ENCODE peak calls at places on chromosomes 12 and 14, in nine cellular contexts. E is choroid plexus epithelial cell, U is endothelial cell, S is breast epithelium, L is AG10803, J is astrocyte of the cerebellum, Q is astrocyte, K is HL-60, Z is nephron progenitor cell. V is an unnamed sample.

GRCh38 chr14:55850803-55851202 is 267.4 kb upstream of the PELI2 start:
- DNase-seq in E (peak), U (no peak), S (no peak), L (peak), J (no peak), Q (peak), K (no peak), Z (no peak), V (no peak)

GRCh38 chr12:30417697-30418231 is 277.9 kb downstream of the IPO8 start:
- DNase-seq in E (peak), U (no peak), S (no peak), L (peak), J (peak), Q (peak), K (no peak), Z (no peak), V (no peak)

GRCh38 chr12:93484315-93484981 is 17.1 kb downstream of the MRPL42 start:
- DNase-seq in E (peak), U (no peak), S (no peak), L (peak), J (no peak), Q (no peak), K (no peak), Z (no peak), V (no peak)

GRCh38 chr12:30692470-30692869 is 3.2 kb downstream of the IPO8 start:
- DNase-seq in E (peak), U (no peak), S (no peak), L (peak), J (no peak), Q (peak), K (no peak), Z (no peak), V (no peak)

GRCh38 chr12:50612882-50613281 is 108.1 kb downstream of the DIP2B start:
- DNase-seq in E (peak), U (no peak), S (no peak), L (no peak), J (no peak), Q (no peak), K (no peak), Z (no peak), V (no peak)

GRCh38 chr12:67069451-67070306 is 199.5 kb upstream of the CAND1 start:
- DNase-seq in E (no peak), U (peak), S (no peak), L (no peak), J (no peak), Q (no peak), K (peak), Z (peak), V (no peak)

GRCh38 chr12:53739285-53740129 is 12.3 kb upstream of the CALCOCO1 start:
- DNase-seq in E (peak), U (no peak), S (no peak), L (peak), J (no peak), Q (no peak), K (no peak), Z (peak), V (no peak)

GRCh38 chr12:41967668-41968649 is 176.7 kb downstream of the GXYLT1 start:
- DNase-seq in E (peak), U (no peak), S (no peak), L (no peak), J (peak), Q (peak), K (no peak), Z (peak), V (peak)

GRCh38 chr12:7064516-7064915 is 4.0 kb downstream of the C1S start:
- DNase-seq in E (no peak), U (no peak), S (no peak), L (no peak), J (no peak), Q (no peak), K (no peak), Z (no peak), V (no peak)

GRCh38 chr12:132285991-132286681 is 43.3 kb downstream of the GALNT9 start:
- DNase-seq in E (peak), U (peak), S (peak), L (peak), J (no peak), Q (peak), K (no peak), Z (peak), V (peak)

GRCh38 chr12:52735106-52735505 is 31.8 kb upstream of the KRT77 start:
- DNase-seq in E (no peak), U (no peak), S (no peak), L (no peak), J (no peak), Q (no peak), K (no peak), Z (no peak), V (no peak)

GRCh38 chr12:34405286-34406227 is 383.3 kb downstream of the ALG10 start:
- DNase-seq in E (no peak), U (peak), S (peak), L (no peak), J (no peak), Q (no peak), K (no peak), Z (no peak), V (no peak)

GRCh38 chr12:68264864-68265256 is 11.5 kb upstream of the IL22 start:
- DNase-seq in E (peak), U (no peak), S (no peak), L (peak), J (peak), Q (peak), K (no peak), Z (no peak), V (no peak)

GRCh38 chr12:89840162-89840922 is 131.7 kb upstream of the ATP2B1 start:
- DNase-seq in E (peak), U (no peak), S (no peak), L (peak), J (no peak), Q (no peak), K (peak), Z (no peak), V (no peak)

GRCh38 chr14:104320611-104321086 is 182.3 kb downstream of the KIF26A start:
- DNase-seq in E (no peak), U (peak), S (peak), L (no peak), J (no peak), Q (no peak), K (no peak), Z (no peak), V (no peak)

GRCh38 chr12:52211716-52212585 is 20.1 kb upstream of the KRT80 start:
- DNase-seq in E (no peak), U (no peak), S (peak), L (no peak), J (no peak), Q (no peak), K (no peak), Z (no peak), V (no peak)

GRCh38 chr12:89345830-89346740 is 6.2 kb downstream of the DUSP6 start:
- DNase-seq in E (peak), U (peak), S (no peak), L (peak), J (no peak), Q (peak), K (peak), Z (peak), V (no peak)

GRCh38 chr12:54395545-54395944 is 11.0 kb upstream of the ZNF385A start:
- DNase-seq in E (no peak), U (no peak), S (no peak), L (no peak), J (no peak), Q (no peak), K (no peak), Z (no peak), V (no peak)

GRCh38 chr12:55831407-55831880 is 2.1 kb upstream of the DNAJC14 start:
- DNase-seq in E (no peak), U (no peak), S (no peak), L (no peak), J (no peak), Q (no peak), K (no peak), Z (no peak), V (no peak)

GRCh38 chr12:58310828-58311273 is 369.5 kb downstream of the ATP23 start:
- DNase-seq in E (peak), U (no peak), S (no peak), L (peak), J (peak), Q (peak), K (no peak), Z (no peak), V (no peak)

GRCh38 chr12:6614513-6615177 is 7.5 kb upstream of the CHD4 start:
- DNase-seq in E (no peak), U (no peak), S (no peak), L (no peak), J (no peak), Q (no peak), K (no peak), Z (no peak), V (no peak)

GRCh38 chr12:111643428-111643826 is 42.3 kb downstream of the BRAP start:
- DNase-seq in E (peak), U (no peak), S (no peak), L (no peak), J (no peak), Q (peak), K (no peak), Z (no peak), V (no peak)

GRCh38 chr12:128259556-128260070 is 7.4 kb upstream of the TMEM132C start:
- DNase-seq in E (peak), U (no peak), S (no peak), L (no peak), J (no peak), Q (no peak), K (no peak), Z (peak), V (peak)

GRCh38 chr14:50333010-50333409 is 20.9 kb downstream of the DMAC2L start:
- DNase-seq in E (peak), U (no peak), S (no peak), L (peak), J (no peak), Q (peak), K (peak), Z (no peak), V (no peak)

GRCh38 chr12:122203968-122204828 is 689 bp downstream of the B3GNT4 start:
- DNase-seq in E (no peak), U (no peak), S (peak), L (no peak), J (no peak), Q (no peak), K (no peak), Z (peak), V (no peak)

GRCh38 chr12:26187014-26187413 is 8.4 kb upstream of the SSPN start:
- DNase-seq in E (no peak), U (no peak), S (no peak), L (no peak), J (no peak), Q (no peak), K (no peak), Z (no peak), V (no peak)

GRCh38 chr12:26188132-26188531 is 7.2 kb upstream of the SSPN start:
- DNase-seq in E (peak), U (no peak), S (no peak), L (peak), J (peak), Q (peak), K (no peak), Z (no peak), V (no peak)

GRCh38 chr12:26185532-26186320 is 9.6 kb upstream of the SSPN start:
- DNase-seq in E (no peak), U (no peak), S (no peak), L (no peak), J (no peak), Q (no peak), K (no peak), Z (no peak), V (no peak)

GRCh38 chr12:26188641-26189040 is 6.7 kb upstream of the SSPN start:
- DNase-seq in E (peak), U (no peak), S (no peak), L (peak), J (no peak), Q (peak), K (no peak), Z (no peak), V (no peak)

DNA sequence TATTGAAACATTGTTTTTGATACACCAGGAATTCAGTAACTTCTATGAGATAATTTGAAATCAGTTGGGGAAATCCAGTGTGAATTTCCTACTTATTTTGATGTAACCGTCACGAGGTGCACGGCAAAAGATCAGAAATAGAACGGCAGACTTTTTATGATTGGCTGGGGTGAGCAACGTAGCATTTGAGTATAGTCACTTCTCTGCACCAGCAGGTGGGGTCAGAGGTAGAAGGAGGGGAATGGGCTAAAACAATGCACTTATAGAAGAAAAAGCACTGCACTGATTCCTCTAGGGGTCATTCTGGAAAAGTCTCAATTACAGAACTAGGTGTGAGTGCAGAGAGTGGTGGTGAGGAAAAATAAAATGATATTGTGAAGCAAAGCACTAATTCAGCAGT is 7.9 kb upstream of the SSPN start:
- DNase-seq in E (no peak), U (no peak), S (no peak), L (no peak), J (no peak), Q (no peak), K (no peak), Z (no peak), V (no peak)
- TF ChIP-seq CTCF in E (peak), U (no peak), S (no peak), L (no peak), J (peak), Q (no peak), K (no peak), Z (no peak), V (no peak)

DNA sequence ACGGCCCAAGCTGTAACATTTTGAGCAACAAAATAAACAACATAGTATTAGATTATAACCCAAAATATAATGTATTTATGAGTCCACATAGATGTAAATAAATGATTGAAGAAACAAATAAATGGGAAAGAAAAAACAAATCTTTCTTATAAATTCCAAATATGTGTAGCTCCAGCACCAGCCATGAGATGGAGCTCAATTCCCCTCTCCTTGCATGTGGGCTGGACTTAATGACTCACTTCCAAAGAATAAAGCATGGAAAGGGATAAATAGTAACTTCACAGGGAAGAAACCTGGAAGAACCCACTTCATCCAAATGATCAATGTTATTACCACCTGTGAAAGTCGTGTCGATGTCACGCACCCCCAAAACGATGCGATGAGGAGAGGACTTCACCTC is 158.8 kb downstream of the RPAP3 start:
- DNase-seq in E (peak), U (peak), S (no peak), L (peak), J (no peak), Q (peak), K (no peak), Z (no peak), V (no peak)
- TF ChIP-seq CTCF in E (peak), U (no peak), S (no peak), L (peak), J (peak), Q (peak), K (no peak), Z (no peak), V (no peak)

DNA sequence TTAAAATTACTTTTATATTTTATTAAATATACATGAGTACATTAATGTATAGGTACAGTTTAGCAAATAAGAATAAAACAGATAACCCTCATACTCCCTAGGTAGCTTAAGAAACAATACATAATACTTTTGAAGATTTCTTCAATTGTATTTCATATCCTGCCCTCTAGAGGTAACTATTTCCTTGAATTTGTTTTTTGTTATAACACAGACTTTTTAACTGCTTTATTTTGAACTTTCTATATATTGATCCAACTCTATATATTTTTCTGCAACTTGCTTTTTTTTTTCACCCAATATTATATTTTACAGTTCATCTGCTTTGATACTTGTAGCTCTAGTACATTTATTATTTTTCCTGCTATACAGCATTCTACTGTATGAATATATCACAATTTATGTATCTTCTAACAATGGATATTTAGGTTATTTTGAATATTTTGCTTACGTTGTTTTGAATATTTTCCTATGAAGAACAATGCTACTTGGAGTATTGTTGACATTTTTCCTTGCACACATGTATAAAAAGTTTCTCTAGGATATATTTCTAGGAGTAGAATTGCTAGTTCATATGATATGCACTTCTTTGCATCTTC is 72.8 kb upstream of the ABCD2 start:
- DNase-seq in E (peak), U (no peak), S (no peak), L (peak), J (peak), Q (peak), K (no peak), Z (no peak), V (no peak)
- TF ChIP-seq CTCF in E (peak), U (peak), S (no peak), L (peak), J (no peak), Q (peak), K (no peak), Z (peak), V (no peak)

DNA sequence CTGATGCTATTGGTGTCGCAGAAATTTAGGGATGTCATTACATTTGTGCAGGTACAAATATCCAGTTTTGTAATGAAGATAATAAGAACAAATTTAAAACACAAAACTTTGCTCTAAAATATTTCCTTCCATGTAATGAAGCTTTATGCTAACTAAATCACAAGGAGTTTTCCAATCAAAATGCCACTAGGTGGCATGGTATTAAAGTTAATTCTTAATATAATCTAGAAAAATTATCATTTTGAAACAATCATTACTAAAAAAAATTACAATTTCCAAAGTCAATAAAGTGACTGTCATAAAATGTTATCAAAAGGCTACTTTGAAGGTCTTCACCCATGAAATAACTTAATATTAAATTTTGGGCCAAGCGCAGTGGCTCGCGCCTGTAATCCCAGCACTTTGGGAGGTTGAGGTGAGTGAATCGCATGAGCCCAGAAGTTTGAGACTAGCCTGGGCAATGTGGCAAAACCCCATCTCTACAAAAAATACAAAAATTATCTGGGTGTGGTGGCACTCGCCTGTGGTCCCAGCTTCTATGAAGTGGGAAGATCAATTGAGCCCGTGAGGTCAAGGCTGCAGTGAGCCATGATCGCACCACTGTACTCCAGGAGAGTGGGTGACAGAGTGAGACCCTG is 77.4 kb downstream of the KIF21A start:
- DNase-seq in E (no peak), U (no peak), S (no peak), L (no peak), J (no peak), Q (no peak), K (no peak), Z (no peak), V (no peak)
- TF ChIP-seq CTCF in E (peak), U (no peak), S (no peak), L (peak), J (no peak), Q (peak), K (no peak), Z (no peak), V (no peak)

GRCh38 chr12:83758889-83759631 is 1072.4 kb downstream of the TMTC2 start:
- DNase-seq in E (no peak), U (no peak), S (no peak), L (no peak), J (no peak), Q (no peak), K (no peak), Z (no peak), V (no peak)

GRCh38 chr12:83759906-83760305 is 1073.2 kb downstream of the TMTC2 start:
- DNase-seq in E (no peak), U (no peak), S (no peak), L (no peak), J (no peak), Q (no peak), K (no peak), Z (no peak), V (no peak)

GRCh38 chr12:83767723-83768122 is 1081.0 kb downstream of the TMTC2 start:
- DNase-seq in E (no peak), U (no peak), S (no peak), L (no peak), J (no peak), Q (no peak), K (no peak), Z (no peak), V (no peak)

DNA sequence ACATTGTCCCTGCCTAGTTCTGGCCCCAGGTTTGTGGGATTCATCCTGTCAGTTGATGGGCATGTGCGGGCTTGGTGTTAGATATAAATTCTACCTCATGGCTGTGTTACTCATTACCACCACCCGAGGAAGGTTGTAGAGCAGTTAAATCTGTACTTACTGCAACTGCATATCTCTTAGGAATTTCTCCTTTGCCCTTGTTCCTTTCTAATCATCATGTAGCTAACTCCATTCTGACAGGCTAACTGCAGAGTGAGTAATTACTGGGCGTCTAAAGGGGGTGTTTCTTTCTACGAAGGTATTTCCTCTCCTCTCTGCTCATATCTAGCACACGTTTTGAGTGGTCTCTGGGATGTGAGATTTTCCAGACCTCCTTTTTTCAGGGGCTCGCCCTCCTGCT is 1076.7 kb downstream of the TMTC2 start:
- DNase-seq in E (peak), U (no peak), S (no peak), L (no peak), J (no peak), Q (no peak), K (no peak), Z (no peak), V (no peak)
- TF ChIP-seq CTCF in E (no peak), U (no peak), S (no peak), L (no peak), J (no peak), Q (no peak), K (no peak), Z (no peak), V (no peak)

DNA sequence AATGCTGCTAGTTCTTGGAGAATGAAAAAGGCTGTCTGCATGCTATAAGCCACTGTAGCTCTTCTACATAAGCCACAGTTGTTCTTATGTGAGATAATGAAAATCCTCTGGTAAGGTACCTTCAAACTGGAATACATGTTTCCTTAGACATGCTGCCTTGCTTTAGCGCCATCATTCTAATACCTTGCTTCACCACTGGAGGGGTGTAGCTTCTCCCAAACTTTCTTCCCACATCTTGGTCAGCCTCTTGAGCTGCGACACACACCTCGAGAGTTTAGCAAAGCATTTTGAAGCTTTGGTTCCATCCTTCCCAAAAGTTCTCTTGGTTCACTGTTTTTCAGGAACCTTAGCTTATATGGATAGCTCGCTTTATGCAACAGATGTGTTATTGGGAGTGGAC is 69.5 kb downstream of the NKX2-1 start:
- DNase-seq in E (no peak), U (no peak), S (no peak), L (no peak), J (no peak), Q (no peak), K (no peak), Z (no peak), V (no peak)
- TF ChIP-seq CTCF in E (no peak), U (no peak), S (no peak), L (no peak), J (no peak), Q (no peak), K (no peak), Z (no peak), V (no peak)

V was measured in omental fat pad.